ENCODE peak calls at places on chromosomes 4 and X, in seven cellular contexts. I is GM12878, P is HCT116, Y is breast epithelium, O is GM23338, R is HepG2, Z is upper lobe of left lung. M is an unnamed sample.

GRCh38 chrX:2751291-2751690 is 549 bp upstream of the XG start:
- DNase-seq in I (no peak), O (no peak), P (no peak), Y (no peak), R (no peak), Z (no peak), M (no peak)

GRCh38 chr4:2836391-2836859 is 7.2 kb upstream of the ADD1 start:
- DNase-seq in Z (no peak), R (no peak), P (no peak), I (no peak), Y (no peak), O (no peak), M (peak)

GRCh38 chr4:156420557-156420956 is 466.9 kb upstream of the CTSO start:
- DNase-seq in I (no peak), P (no peak), Y (no peak), Z (no peak), O (no peak), R (no peak), M (no peak)

GRCh38 chr4:179536694-179537093 is 2094.5 kb upstream of the AGA start:
- DNase-seq in O (peak), I (no peak), P (no peak), R (no peak), Y (no peak), Z (no peak), M (no peak)

GRCh38 chr4:98446499-98447375 is 185.6 kb downstream of the RAP1GDS1 start:
- DNase-seq in R (no peak), I (peak), Z (peak), O (no peak), P (no peak), Y (no peak), M (peak)

GRCh38 chr4:42636591-42636990 is 20.3 kb downstream of the ATP8A1 start:
- DNase-seq in P (no peak), O (no peak), Z (no peak), R (no peak), I (no peak), Y (no peak), M (no peak)

GRCh38 chrX:3425031-3425430 is 78.6 kb upstream of the MXRA5 start:
- DNase-seq in P (no peak), I (no peak), Y (no peak), R (no peak), O (no peak), Z (no peak), M (no peak)

GRCh38 chrX:123648028-123648810 is 84.6 kb downstream of the THOC2 start:
- DNase-seq in R (peak), Z (peak), I (no peak), O (peak), Y (no peak), P (no peak), M (peak)

GRCh38 chrX:21674430-21675186 is 16.5 kb upstream of the KLHL34 start:
- DNase-seq in I (no peak), R (no peak), Y (no peak), P (no peak), O (no peak), Z (no peak), M (no peak)

GRCh38 chr4:173125216-173125812 is 43.3 kb upstream of the GALNT7 start:
- DNase-seq in I (no peak), Y (no peak), R (no peak), Z (no peak), O (no peak), P (no peak), M (no peak)

GRCh38 chr4:169024762-169025161 is 14.7 kb upstream of the CBR4 start:
- DNase-seq in P (peak), O (peak), R (no peak), I (no peak), Y (no peak), Z (no peak), M (no peak)

GRCh38 chrX:49247916-49248811 is 12.9 kb downstream of the CCDC22 start:
- DNase-seq in Y (no peak), Z (no peak), I (no peak), R (no peak), O (no peak), P (no peak), M (no peak)

GRCh38 chrX:55057691-55058249 is 17.1 kb upstream of the PAGE2B start:
- DNase-seq in Y (no peak), Z (no peak), O (peak), R (peak), I (no peak), P (peak), M (no peak)

GRCh38 chrX:129738466-129739308 is at the start of gene XPNPEP2:
- DNase-seq in Z (no peak), R (no peak), P (no peak), I (no peak), O (peak), Y (no peak), M (no peak)

GRCh38 chr4:30904593-30904992 is 184.4 kb downstream of the PCDH7 start:
- DNase-seq in R (no peak), Z (no peak), Y (no peak), I (no peak), P (no peak), O (no peak), M (no peak)

GRCh38 chr4:38144029-38144428 is 183.8 kb downstream of the PTTG2 start:
- DNase-seq in O (no peak), Z (no peak), P (no peak), I (no peak), Y (no peak), R (no peak), M (no peak)

GRCh38 chr4:78611215-78611558 is 59.6 kb downstream of the ANXA3 start:
- DNase-seq in Y (no peak), P (no peak), Z (no peak), O (no peak), I (no peak), R (no peak), M (no peak)

GRCh38 chr4:161792991-161793390 is 370.8 kb downstream of the FSTL5 start:
- DNase-seq in R (no peak), P (no peak), O (no peak), I (no peak), Y (no peak), Z (no peak), M (no peak)

GRCh38 chr4:168831919-168832745 is 177.9 kb downstream of the CBR4 start:
- DNase-seq in Z (peak), R (peak), I (no peak), O (peak), P (peak), Y (peak), M (peak)

GRCh38 chr4:178215309-178215708 is 773.1 kb upstream of the AGA start:
- DNase-seq in O (no peak), Z (no peak), Y (no peak), P (no peak), I (no peak), R (no peak), M (no peak)

GRCh38 chrX:41087219-41087618 is 2.0 kb downstream of the USP9X start:
- DNase-seq in O (no peak), Z (no peak), R (no peak), I (no peak), P (no peak), Y (no peak), M (no peak)

GRCh38 chrX:112734250-112734649 is 54.5 kb upstream of the LHFPL1 start:
- DNase-seq in Y (no peak), I (no peak), P (no peak), Z (no peak), R (no peak), O (peak), M (no peak)

GRCh38 chr4:14254252-14254651 is 626.7 kb upstream of the BOD1L1 start:
- DNase-seq in I (no peak), R (no peak), Y (no peak), P (no peak), Z (peak), O (peak), M (peak)

GRCh38 chr4:158170691-158171455 is 2.0 kb downstream of the GASK1B start:
- DNase-seq in Y (peak), Z (peak), I (no peak), R (peak), O (peak), P (no peak), M (peak)

GRCh38 chrX:68647156-68647957 is at the start of gene STARD8:
- DNase-seq in I (no peak), Z (peak), P (peak), O (peak), R (peak), Y (no peak), M (no peak)

GRCh38 chr4:40918330-40918729 is 168.6 kb downstream of the NSUN7 start:
- DNase-seq in O (no peak), R (no peak), Z (peak), P (no peak), I (no peak), Y (no peak), M (peak)

GRCh38 chr4:41882622-41883347 is 52.4 kb upstream of the TMEM33 start:
- DNase-seq in Y (peak), O (peak), R (no peak), I (no peak), P (no peak), Z (peak), M (no peak)

DNA sequence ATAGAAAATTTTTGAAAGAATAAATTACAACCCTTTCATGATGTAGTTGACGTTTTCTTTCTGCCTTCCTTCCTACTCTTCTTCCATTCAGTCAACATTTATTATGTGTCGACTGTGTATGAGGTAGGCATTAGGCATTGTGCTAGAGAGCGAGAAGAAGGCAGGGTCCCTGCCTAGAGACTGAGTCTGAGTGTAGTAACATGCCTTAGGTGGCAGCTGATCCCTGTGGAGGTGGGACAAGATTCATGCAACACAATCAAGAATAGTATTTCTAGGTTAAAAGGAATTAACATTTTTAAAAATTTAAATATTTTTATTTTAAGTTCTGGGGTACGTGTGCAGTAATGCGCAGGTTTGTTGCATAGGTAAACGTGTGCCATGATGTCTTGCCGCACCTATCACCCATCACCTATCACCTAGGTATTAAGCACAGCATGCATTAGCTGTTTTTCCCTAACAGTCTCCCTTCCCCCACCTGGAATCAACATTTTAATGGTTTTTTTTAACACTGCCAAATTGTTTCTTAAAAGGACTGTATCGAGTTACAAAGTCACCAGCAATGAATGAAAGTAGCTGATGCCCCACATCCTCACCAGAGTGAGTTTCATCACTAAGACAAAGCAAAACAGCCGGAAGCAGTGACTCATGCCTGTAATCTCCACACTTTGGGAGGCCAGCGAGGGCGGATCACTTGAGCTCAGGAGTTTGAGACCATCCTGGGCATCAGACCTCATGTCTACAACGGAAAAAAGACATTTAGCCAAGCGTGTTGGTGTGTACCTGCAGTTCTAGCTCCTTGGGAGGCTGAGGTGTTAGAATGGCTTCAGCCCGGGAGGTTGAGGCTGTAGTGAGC is 84.0 kb downstream of the WWC2 start:
- DNase-seq in O (peak), R (peak), I (no peak), Z (peak), P (peak), Y (no peak), M (no peak)
- TF ChIP-seq POLR2AphosphoS5 in O (peak), R (no peak), I (no peak), Z (no peak), P (no peak), Y (no peak), M (no peak)

GRCh38 chr4:129672941-129673340 is 577.0 kb downstream of the C4orf33 start:
- DNase-seq in Y (no peak), P (no peak), R (no peak), O (no peak), I (no peak), Z (no peak), M (no peak)
- TF ChIP-seq CTCF in Y (no peak), P (no peak), R (no peak), O (no peak), I (no peak), Z (no peak), M (no peak)

GRCh38 chr4:35521682-35522081 is 722.6 kb downstream of the ARAP2 start:
- DNase-seq in Z (no peak), P (no peak), O (no peak), R (no peak), I (no peak), Y (no peak), M (no peak)
- TF ChIP-seq POLR2AphosphoS5 in Z (no peak), P (no peak), O (no peak), R (no peak), I (no peak), Y (no peak), M (no peak)

DNA sequence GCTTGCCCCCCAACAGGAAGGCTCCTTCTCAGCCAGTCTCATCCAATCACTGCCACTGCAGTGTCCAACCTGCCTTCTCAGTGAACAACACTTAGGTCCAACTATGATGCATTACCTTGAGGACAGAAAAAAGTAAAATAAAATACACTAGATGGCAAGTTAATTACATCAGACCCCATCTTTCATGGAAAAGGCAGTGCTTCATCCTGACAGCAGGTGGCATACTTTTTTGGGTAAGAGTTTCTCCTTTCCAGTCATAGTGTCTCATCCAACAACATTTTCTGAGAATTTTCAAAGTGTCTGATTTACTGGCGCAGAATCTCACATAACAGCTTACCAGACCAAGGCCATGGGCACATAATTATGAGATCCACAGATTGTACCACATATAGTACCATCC is 1742.8 kb downstream of the PCDH7 start:
- DNase-seq in R (peak), Z (no peak), P (peak), I (no peak), O (peak), Y (no peak), M (no peak)
- TF ChIP-seq CTCF in R (peak), Z (peak), P (peak), I (peak), O (peak), Y (no peak), M (peak)